ENCODE peak calls at places on chromosome 17, in six cellular contexts. Q is progenitor cell of endocrine pancreas, I is PC-9, J is glutamatergic neuron, V is testis, C is fibroblast of the aortic adventitia. Y is an unnamed sample.
A peak's percentile ranks its signal among the peaks of the same experiment; 100 is the strongest.

GRCh38 chr17:17783825-17784598 is 52.8 kb downstream of the SREBF1 start:
- DNase-seq in Q (no peak), I (no peak), J (peak; percentile 78), V (peak; percentile 78), C (peak; percentile 36), Y (no peak)

GRCh38 chr17:58531661-58532554 is 17.5 kb upstream of the MTMR4 start:
- DNase-seq in Q (peak; percentile 42), I (peak; percentile 55), J (peak; percentile 74), V (peak; percentile 66), C (no peak), Y (no peak)

GRCh38 chr17:79631640-79632431 is 21.0 kb upstream of the RBFOX3 start:
- DNase-seq in Q (peak; percentile 4), I (no peak), J (no peak), V (peak; percentile 6), C (no peak), Y (no peak)

GRCh38 chr17:15263206-15263579 is 1.9 kb downstream of the PMP22 start:
- DNase-seq in Q (no peak), I (no peak), J (no peak), V (peak; percentile 85), C (peak; percentile 97), Y (peak; percentile 78)

GRCh38 chr17:76076100-76076764 is 1.7 kb downstream of the GALR2 start:
- DNase-seq in Q (no peak), I (no peak), J (no peak), V (no peak), C (no peak), Y (no peak)

GRCh38 chr17:66523378-66524174 is 221.2 kb downstream of the PRKCA start:
- DNase-seq in Q (no peak), I (no peak), J (no peak), V (no peak), C (no peak), Y (no peak)

GRCh38 chr17:2563061-2563460 is 30.4 kb upstream of the PAFAH1B1 start:
- DNase-seq in Q (no peak), I (no peak), J (peak; percentile 37), V (no peak), C (no peak), Y (no peak)

GRCh38 chr17:38761612-38762011 is 9.1 kb downstream of the PSMB3 start:
- DNase-seq in Q (no peak), I (no peak), J (peak; percentile 73), V (no peak), C (no peak), Y (no peak)

GRCh38 chr17:2388020-2388704 is 12.7 kb downstream of the MNT start:
- DNase-seq in Q (no peak), I (no peak), J (no peak), V (no peak), C (no peak), Y (no peak)

GRCh38 chr17:44417553-44417952 is 28.1 kb upstream of the ITGA2B start:
- DNase-seq in Q (no peak), I (peak; percentile 34), J (no peak), V (no peak), C (peak; percentile 93), Y (peak; percentile 37)

GRCh38 chr17:53527473-53527872 is 295.3 kb upstream of the KIF2B start:
- DNase-seq in Q (no peak), I (no peak), J (no peak), V (no peak), C (no peak), Y (no peak)

GRCh38 chr17:68290955-68291835 is at the start of the genes ARSG and SLC16A6:
- DNase-seq in Q (peak; percentile 55), I (peak; percentile 62), J (peak; percentile 76), V (peak; percentile 81), C (no peak), Y (no peak)

GRCh38 chr17:7916799-7917198 is 710 bp upstream of the RNF227 start:
- DNase-seq in Q (no peak), I (no peak), J (no peak), V (no peak), C (peak; percentile 41), Y (no peak)

GRCh38 chr17:65049085-65049756 is 7.3 kb downstream of the GNA13 start:
- DNase-seq in Q (no peak), I (no peak), J (no peak), V (no peak), C (no peak), Y (no peak)

GRCh38 chr17:83057793-83058477 is 21.5 kb upstream of the METRNL start:
- DNase-seq in Q (no peak), I (no peak), J (peak; percentile 15), V (no peak), C (no peak), Y (no peak)

GRCh38 chr17:60077226-60077625 is 1.5 kb downstream of the HEATR6 start:
- DNase-seq in Q (no peak), I (no peak), J (no peak), V (no peak), C (no peak), Y (no peak)

GRCh38 chr17:37609170-37610040 is at the start of gene SYNRG:
- DNase-seq in Q (peak; percentile 96), I (peak; percentile 97), J (peak; percentile 97), V (peak; percentile 97), C (peak; percentile 95), Y (peak; percentile 76)
- TF ChIP-seq CTCF in Q (peak; percentile 54), I (no peak), J (peak; percentile 27), V (no peak), C (peak; percentile 51), Y (peak; percentile 47)

DNA sequence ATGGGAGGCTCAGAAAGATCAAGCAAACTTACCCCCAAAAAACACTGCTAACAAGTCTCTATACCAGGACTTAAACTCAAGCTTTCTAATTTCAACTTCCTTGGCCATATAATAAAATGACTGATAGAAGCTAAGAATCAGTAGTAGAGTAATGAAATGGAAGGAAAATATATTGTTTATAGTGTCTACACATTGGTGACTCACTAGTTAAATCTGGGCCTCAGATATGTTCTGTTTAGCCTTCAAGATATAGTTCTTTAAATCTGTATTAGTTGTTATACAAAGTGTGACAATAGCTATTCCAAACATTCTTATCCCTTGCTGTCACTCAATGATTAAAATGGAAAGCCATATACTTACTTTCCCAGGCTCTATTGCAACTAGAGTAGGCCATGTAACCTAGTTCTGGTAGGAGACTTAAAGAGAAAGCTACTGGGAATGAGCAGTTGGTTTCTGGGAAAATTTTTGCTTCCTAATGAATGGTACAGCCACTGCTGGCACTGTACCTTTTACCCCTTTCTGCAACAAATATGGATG is 18.3 kb downstream of the SSH2 start:
- DNase-seq in Q (no peak), I (no peak), J (no peak), V (no peak), C (peak; percentile 17), Y (no peak)
- TF ChIP-seq CTCF in Q (no peak), I (no peak), J (no peak), V (no peak), C (no peak), Y (no peak)

GRCh38 chr17:3907483-3908216 is 8.6 kb downstream of the P2RX1 start:
- DNase-seq in Q (no peak), I (no peak), J (no peak), V (no peak), C (no peak), Y (no peak)
- TF ChIP-seq CTCF in Q (peak; percentile 21), I (peak; percentile 58), J (no peak), V (no peak), C (peak; percentile 7), Y (peak; percentile 18)

GRCh38 chr17:75010683-75011406 is 1.6 kb upstream of the MRPL58 start:
- DNase-seq in Q (no peak), I (peak; percentile 42), J (peak; percentile 71), V (no peak), C (peak; percentile 36), Y (no peak)

GRCh38 chr17:75009139-75009724 is 3.2 kb upstream of the MRPL58 start:
- DNase-seq in Q (no peak), I (peak; percentile 43), J (no peak), V (no peak), C (no peak), Y (no peak)

GRCh38 chr17:75011788-75012319 is 616 bp upstream of the MRPL58 start:
- DNase-seq in Q (no peak), I (no peak), J (peak; percentile 56), V (peak; percentile 80), C (peak; percentile 85), Y (no peak)

GRCh38 chr17:75012320-75013076 is at the start of gene MRPL58:
- DNase-seq in Q (peak; percentile 80), I (peak; percentile 83), J (peak; percentile 92), V (peak; percentile 85), C (peak; percentile 81), Y (no peak)

DNA sequence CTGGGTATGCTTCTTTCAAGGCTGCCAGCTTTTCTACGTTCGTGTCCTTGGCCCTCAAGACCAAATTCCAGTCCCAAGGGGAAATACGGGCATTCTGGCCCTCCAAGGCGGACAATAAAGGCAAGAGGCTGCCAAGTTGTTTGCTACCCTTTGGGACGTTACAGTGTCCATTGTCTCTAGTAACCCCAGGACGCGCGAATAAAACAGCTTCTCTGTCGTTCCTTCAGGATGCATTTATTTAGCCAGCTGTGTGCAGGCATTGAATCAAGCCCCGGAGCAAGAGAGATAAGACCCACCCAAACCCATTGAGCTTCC is 564 bp downstream of the MRPL58 start:
- DNase-seq in Q (no peak), I (no peak), J (no peak), V (no peak), C (no peak), Y (no peak)
- TF ChIP-seq CTCF in Q (no peak), I (no peak), J (no peak), V (no peak), C (no peak), Y (no peak)

DNA sequence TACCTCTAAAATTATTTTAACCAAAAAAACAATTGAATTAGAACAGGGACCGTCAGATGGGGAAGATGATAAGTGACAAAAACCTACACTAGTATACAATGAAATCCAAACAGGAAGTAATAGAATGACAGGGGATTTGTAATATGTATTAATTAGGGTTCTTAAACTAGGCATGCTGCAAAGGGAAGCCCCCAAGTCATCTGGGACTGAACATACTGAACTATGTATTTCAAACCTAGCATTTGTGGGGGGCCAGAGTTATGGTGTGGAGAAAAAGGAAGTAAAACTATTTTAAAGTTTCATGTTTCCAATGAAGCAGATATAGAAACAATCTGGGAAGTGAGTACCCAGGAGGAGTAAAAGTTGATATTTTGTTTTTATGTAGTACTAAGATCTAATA is 133.2 kb upstream of the HS3ST3A1 start:
- DNase-seq in Q (no peak), I (no peak), J (no peak), V (no peak), C (no peak), Y (no peak)
- TF ChIP-seq CTCF in Q (no peak), I (no peak), J (no peak), V (no peak), C (no peak), Y (no peak)

GRCh38 chr17:33016920-33017319 is 25.3 kb downstream of the SPACA3 start:
- DNase-seq in Q (no peak), I (no peak), J (no peak), V (no peak), C (no peak), Y (no peak)
- TF ChIP-seq CTCF in Q (no peak), I (no peak), J (no peak), V (no peak), C (no peak), Y (no peak)

GRCh38 chr17:27649929-27650328 is 18.9 kb downstream of the LGALS9 start:
- DNase-seq in Q (no peak), I (no peak), J (no peak), V (peak; percentile 20), C (no peak), Y (no peak)
- TF ChIP-seq CTCF in Q (no peak), I (no peak), J (no peak), V (no peak), C (no peak), Y (no peak)